ENCODE peak calls at places on chromosome 7, in ten cellular contexts. One of them, this sample, is unnamed.

GRCh38 chr7:24701232-24701898 is 55.9 kb downstream of the GSDME start:
- DNase-seq in mesothelial cell of epicardium: no peak
- DNase-seq in ascending aorta: no peak
- DNase-seq in cardiac fibroblast: peak
- DNase-seq in left lung: no peak
- DNase-seq in osteocyte: no peak
- DNase-seq in Calu3: peak
- DNase-seq in fibroblast of pulmonary artery: peak
- DNase-seq in WTC11: no peak
- DNase-seq in GM06990: no peak
- DNase-seq in this sample: no peak

GRCh38 chr7:12518920-12519681 is 51.4 kb upstream of the SCIN start:
- DNase-seq in cardiac fibroblast: peak
- DNase-seq in osteocyte: no peak
- DNase-seq in left lung: no peak
- DNase-seq in mesothelial cell of epicardium: no peak
- DNase-seq in WTC11: peak
- DNase-seq in GM06990: no peak
- DNase-seq in ascending aorta: no peak
- DNase-seq in Calu3: peak
- DNase-seq in fibroblast of pulmonary artery: peak
- DNase-seq in this sample: no peak

GRCh38 chr7:155571581-155572345 is 25.4 kb upstream of the CNPY1 start:
- DNase-seq in Calu3: no peak
- DNase-seq in left lung: no peak
- DNase-seq in mesothelial cell of epicardium: no peak
- DNase-seq in GM06990: no peak
- DNase-seq in WTC11: no peak
- DNase-seq in osteocyte: no peak
- DNase-seq in cardiac fibroblast: no peak
- DNase-seq in ascending aorta: no peak
- DNase-seq in fibroblast of pulmonary artery: no peak
- DNase-seq in this sample: no peak

GRCh38 chr7:66265566-66265965 is 60.4 kb downstream of the TPST1 start:
- DNase-seq in mesothelial cell of epicardium: no peak
- DNase-seq in osteocyte: no peak
- DNase-seq in WTC11: no peak
- DNase-seq in cardiac fibroblast: peak
- DNase-seq in left lung: no peak
- DNase-seq in Calu3: no peak
- DNase-seq in fibroblast of pulmonary artery: peak
- DNase-seq in GM06990: no peak
- DNase-seq in ascending aorta: no peak
- DNase-seq in this sample: no peak

GRCh38 chr7:81887098-81887497 is 117.3 kb upstream of the HGF start:
- DNase-seq in ascending aorta: no peak
- DNase-seq in left lung: no peak
- DNase-seq in WTC11: no peak
- DNase-seq in GM06990: peak
- DNase-seq in mesothelial cell of epicardium: no peak
- DNase-seq in osteocyte: no peak
- DNase-seq in fibroblast of pulmonary artery: peak
- DNase-seq in Calu3: no peak
- DNase-seq in cardiac fibroblast: no peak
- DNase-seq in this sample: no peak

GRCh38 chr7:132574281-132574680 is 2.0 kb downstream of the PLXNA4 start:
- DNase-seq in Calu3: no peak
- DNase-seq in mesothelial cell of epicardium: no peak
- DNase-seq in fibroblast of pulmonary artery: no peak
- DNase-seq in left lung: no peak
- DNase-seq in cardiac fibroblast: no peak
- DNase-seq in ascending aorta: no peak
- DNase-seq in WTC11: no peak
- DNase-seq in osteocyte: no peak
- DNase-seq in GM06990: no peak
- DNase-seq in this sample: no peak

GRCh38 chr7:123480107-123480506 is 54.3 kb downstream of the IQUB start:
- DNase-seq in left lung: no peak
- DNase-seq in ascending aorta: no peak
- DNase-seq in GM06990: no peak
- DNase-seq in mesothelial cell of epicardium: no peak
- DNase-seq in cardiac fibroblast: no peak
- DNase-seq in fibroblast of pulmonary artery: no peak
- DNase-seq in osteocyte: no peak
- DNase-seq in WTC11: no peak
- DNase-seq in Calu3: no peak
- DNase-seq in this sample: no peak

GRCh38 chr7:120760050-120760449 is 97.9 kb downstream of the TSPAN12 start:
- DNase-seq in fibroblast of pulmonary artery: no peak
- DNase-seq in WTC11: no peak
- DNase-seq in GM06990: peak
- DNase-seq in osteocyte: no peak
- DNase-seq in left lung: no peak
- DNase-seq in ascending aorta: no peak
- DNase-seq in cardiac fibroblast: no peak
- DNase-seq in Calu3: no peak
- DNase-seq in mesothelial cell of epicardium: no peak
- DNase-seq in this sample: no peak

GRCh38 chr7:83365746-83366145 is 203.1 kb upstream of the PCLO start:
- DNase-seq in osteocyte: no peak
- DNase-seq in GM06990: no peak
- DNase-seq in ascending aorta: no peak
- DNase-seq in WTC11: no peak
- DNase-seq in Calu3: no peak
- DNase-seq in cardiac fibroblast: peak
- DNase-seq in left lung: no peak
- DNase-seq in fibroblast of pulmonary artery: peak
- DNase-seq in mesothelial cell of epicardium: no peak
- DNase-seq in this sample: no peak

GRCh38 chr7:83362786-83363185 is 200.1 kb upstream of the PCLO start:
- DNase-seq in cardiac fibroblast: no peak
- DNase-seq in Calu3: no peak
- DNase-seq in WTC11: no peak
- DNase-seq in mesothelial cell of epicardium: no peak
- DNase-seq in ascending aorta: no peak
- DNase-seq in fibroblast of pulmonary artery: peak
- DNase-seq in left lung: no peak
- DNase-seq in osteocyte: no peak
- DNase-seq in GM06990: no peak
- DNase-seq in this sample: no peak

DNA sequence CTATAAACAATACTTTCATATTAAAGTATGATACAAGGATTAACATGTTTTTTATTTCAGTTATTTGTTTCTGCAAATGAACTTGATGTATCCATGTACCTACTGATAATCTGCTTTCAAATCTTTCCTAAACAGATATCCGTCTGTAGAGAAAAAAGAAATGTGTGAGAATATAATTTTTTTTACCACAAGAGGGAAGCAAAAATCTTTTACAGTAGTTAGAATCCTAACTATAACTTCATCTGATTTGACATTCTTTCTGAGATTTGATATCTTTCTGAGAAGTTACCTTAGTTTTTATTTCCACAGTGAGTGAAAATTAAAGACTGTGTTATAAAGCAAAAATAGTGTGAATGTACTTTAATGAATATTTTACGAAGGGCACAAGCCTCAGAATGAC is 203.9 kb upstream of the PCLO start:
- DNase-seq in fibroblast of pulmonary artery: no peak
- DNase-seq in GM06990: no peak
- DNase-seq in cardiac fibroblast: no peak
- DNase-seq in mesothelial cell of epicardium: no peak
- DNase-seq in osteocyte: no peak
- DNase-seq in ascending aorta: no peak
- DNase-seq in left lung: no peak
- DNase-seq in Calu3: no peak
- DNase-seq in WTC11: no peak
- DNase-seq in this sample: no peak
- TF ChIP-seq CTCF in fibroblast of pulmonary artery: no peak
- TF ChIP-seq CTCF in GM06990: no peak
- TF ChIP-seq CTCF in cardiac fibroblast: no peak
- TF ChIP-seq CTCF in mesothelial cell of epicardium: peak
- TF ChIP-seq CTCF in osteocyte: peak
- TF ChIP-seq CTCF in ascending aorta: no peak
- TF ChIP-seq CTCF in left lung: no peak
- TF ChIP-seq CTCF in Calu3: no peak
- TF ChIP-seq CTCF in WTC11: no peak
- TF ChIP-seq CTCF in this sample: no peak

DNA sequence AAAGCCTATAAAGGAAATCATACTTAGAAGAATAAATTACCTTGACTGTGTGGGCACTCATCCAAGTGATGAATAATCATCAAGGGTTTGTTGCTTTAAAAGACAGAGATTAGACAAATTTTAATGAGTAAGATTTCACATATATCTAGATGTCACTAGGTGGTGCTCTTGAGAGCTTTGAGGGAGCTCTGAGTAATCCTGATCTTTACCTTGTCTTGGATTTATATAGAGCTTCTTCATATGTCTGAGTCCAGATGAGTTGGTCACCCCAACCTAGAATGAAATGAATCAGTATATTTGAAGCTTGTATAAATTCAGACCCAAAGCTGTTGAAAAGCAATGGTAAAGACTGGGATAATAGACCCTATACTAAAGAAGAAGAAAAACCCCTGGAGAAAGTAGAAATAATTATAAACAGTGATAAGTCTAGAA is 3.7 kb downstream of the AGR2 start:
- DNase-seq in GM06990: no peak
- DNase-seq in cardiac fibroblast: peak
- DNase-seq in mesothelial cell of epicardium: no peak
- DNase-seq in fibroblast of pulmonary artery: peak
- DNase-seq in osteocyte: no peak
- DNase-seq in ascending aorta: no peak
- DNase-seq in Calu3: no peak
- DNase-seq in left lung: no peak
- DNase-seq in WTC11: no peak
- DNase-seq in this sample: no peak
- TF ChIP-seq CTCF in GM06990: peak
- TF ChIP-seq CTCF in cardiac fibroblast: peak
- TF ChIP-seq CTCF in mesothelial cell of epicardium: peak
- TF ChIP-seq CTCF in fibroblast of pulmonary artery: peak
- TF ChIP-seq CTCF in osteocyte: peak
- TF ChIP-seq CTCF in ascending aorta: peak
- TF ChIP-seq CTCF in Calu3: peak
- TF ChIP-seq CTCF in left lung: peak
- TF ChIP-seq CTCF in WTC11: no peak
- TF ChIP-seq CTCF in this sample: no peak

GRCh38 chr7:127587663-127588018 is 570 bp upstream of the ARF5 start:
- DNase-seq in GM06990: peak
- DNase-seq in Calu3: no peak
- DNase-seq in left lung: no peak
- DNase-seq in fibroblast of pulmonary artery: no peak
- DNase-seq in WTC11: peak
- DNase-seq in cardiac fibroblast: no peak
- DNase-seq in ascending aorta: no peak
- DNase-seq in osteocyte: no peak
- DNase-seq in mesothelial cell of epicardium: peak
- DNase-seq in this sample: no peak

GRCh38 chr7:127589901-127590300 is 1.7 kb downstream of the ARF5 start:
- DNase-seq in Calu3: no peak
- DNase-seq in WTC11: no peak
- DNase-seq in cardiac fibroblast: no peak
- DNase-seq in fibroblast of pulmonary artery: no peak
- DNase-seq in mesothelial cell of epicardium: no peak
- DNase-seq in GM06990: no peak
- DNase-seq in ascending aorta: no peak
- DNase-seq in osteocyte: no peak
- DNase-seq in left lung: no peak
- DNase-seq in this sample: no peak

GRCh38 chr7:127588019-127588696 is at the start of gene ARF5:
- DNase-seq in GM06990: peak
- DNase-seq in WTC11: peak
- DNase-seq in fibroblast of pulmonary artery: peak
- DNase-seq in cardiac fibroblast: peak
- DNase-seq in left lung: peak
- DNase-seq in ascending aorta: peak
- DNase-seq in mesothelial cell of epicardium: peak
- DNase-seq in osteocyte: peak
- DNase-seq in Calu3: peak
- DNase-seq in this sample: peak

GRCh38 chr7:127591189-127591588 is 2.3 kb upstream of the FSCN3 start:
- DNase-seq in Calu3: no peak
- DNase-seq in left lung: no peak
- DNase-seq in cardiac fibroblast: no peak
- DNase-seq in WTC11: no peak
- DNase-seq in mesothelial cell of epicardium: no peak
- DNase-seq in GM06990: no peak
- DNase-seq in osteocyte: no peak
- DNase-seq in ascending aorta: no peak
- DNase-seq in fibroblast of pulmonary artery: no peak
- DNase-seq in this sample: no peak

DNA sequence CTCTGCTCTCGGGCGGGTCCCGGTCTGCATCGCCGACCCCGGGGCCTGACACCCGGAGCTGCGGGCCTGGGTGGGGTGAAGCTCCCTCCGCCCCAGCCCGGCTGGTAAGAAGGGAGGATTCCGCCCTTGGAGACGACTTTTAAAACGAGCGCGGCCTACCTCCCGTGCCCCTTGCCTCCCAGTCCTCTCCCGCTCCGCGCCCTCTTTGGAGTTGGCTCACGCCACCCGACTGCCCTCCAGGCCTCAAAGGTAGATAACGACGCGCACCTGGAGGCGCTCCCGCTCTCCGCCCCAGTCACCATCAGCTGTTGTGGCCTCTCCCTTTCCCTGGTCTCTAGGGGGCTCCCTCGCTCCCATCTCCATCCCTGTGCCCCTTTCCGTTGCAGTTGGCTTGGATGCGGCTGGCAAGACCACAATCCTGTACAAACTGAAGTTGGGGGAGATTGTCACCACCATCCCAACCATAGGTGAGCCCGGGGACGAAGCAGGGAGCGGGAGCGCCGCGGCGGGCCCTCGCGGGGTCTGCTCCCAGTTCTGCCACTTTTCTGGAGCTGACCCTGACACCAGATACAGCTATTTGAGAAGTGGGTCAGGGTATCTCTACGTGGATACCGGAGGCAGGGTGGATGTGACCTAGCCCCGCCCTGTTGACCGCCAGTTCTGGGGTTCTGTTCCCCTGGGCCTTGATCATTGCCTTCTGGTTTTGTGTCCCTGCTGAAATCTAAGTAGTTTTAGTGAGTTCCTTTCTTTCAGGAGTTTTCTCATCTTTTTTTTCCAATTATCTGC is 679 bp downstream of the ARF5 start:
- DNase-seq in cardiac fibroblast: peak
- DNase-seq in ascending aorta: no peak
- DNase-seq in osteocyte: no peak
- DNase-seq in Calu3: peak
- DNase-seq in fibroblast of pulmonary artery: peak
- DNase-seq in left lung: no peak
- DNase-seq in mesothelial cell of epicardium: peak
- DNase-seq in WTC11: peak
- DNase-seq in GM06990: peak
- DNase-seq in this sample: no peak
- TF ChIP-seq CTCF in cardiac fibroblast: peak
- TF ChIP-seq CTCF in ascending aorta: peak
- TF ChIP-seq CTCF in osteocyte: peak
- TF ChIP-seq CTCF in Calu3: peak
- TF ChIP-seq CTCF in fibroblast of pulmonary artery: peak
- TF ChIP-seq CTCF in left lung: peak
- TF ChIP-seq CTCF in mesothelial cell of epicardium: no peak
- TF ChIP-seq CTCF in WTC11: peak
- TF ChIP-seq CTCF in GM06990: peak
- TF ChIP-seq CTCF in this sample: no peak

GRCh38 chr7:55548295-55548731 is 24.0 kb downstream of the VOPP1 start:
- DNase-seq in mesothelial cell of epicardium: no peak
- DNase-seq in WTC11: no peak
- DNase-seq in fibroblast of pulmonary artery: no peak
- DNase-seq in osteocyte: no peak
- DNase-seq in left lung: no peak
- DNase-seq in cardiac fibroblast: no peak
- DNase-seq in Calu3: no peak
- DNase-seq in ascending aorta: no peak
- DNase-seq in GM06990: peak
- DNase-seq in this sample: no peak

GRCh38 chr7:55550838-55551537 is 21.3 kb downstream of the VOPP1 start:
- DNase-seq in GM06990: no peak
- DNase-seq in fibroblast of pulmonary artery: no peak
- DNase-seq in cardiac fibroblast: no peak
- DNase-seq in Calu3: no peak
- DNase-seq in ascending aorta: no peak
- DNase-seq in left lung: no peak
- DNase-seq in WTC11: no peak
- DNase-seq in mesothelial cell of epicardium: no peak
- DNase-seq in osteocyte: no peak
- DNase-seq in this sample: no peak

GRCh38 chr7:55549457-55549856 is 22.8 kb downstream of the VOPP1 start:
- DNase-seq in left lung: no peak
- DNase-seq in osteocyte: no peak
- DNase-seq in WTC11: no peak
- DNase-seq in mesothelial cell of epicardium: no peak
- DNase-seq in GM06990: peak
- DNase-seq in ascending aorta: no peak
- DNase-seq in cardiac fibroblast: no peak
- DNase-seq in Calu3: no peak
- DNase-seq in fibroblast of pulmonary artery: no peak
- DNase-seq in this sample: no peak

GRCh38 chr7:55552320-55553086 is 19.8 kb downstream of the VOPP1 start:
- DNase-seq in left lung: no peak
- DNase-seq in WTC11: no peak
- DNase-seq in fibroblast of pulmonary artery: peak
- DNase-seq in ascending aorta: peak
- DNase-seq in Calu3: peak
- DNase-seq in mesothelial cell of epicardium: peak
- DNase-seq in cardiac fibroblast: peak
- DNase-seq in GM06990: no peak
- DNase-seq in osteocyte: no peak
- DNase-seq in this sample: no peak

DNA sequence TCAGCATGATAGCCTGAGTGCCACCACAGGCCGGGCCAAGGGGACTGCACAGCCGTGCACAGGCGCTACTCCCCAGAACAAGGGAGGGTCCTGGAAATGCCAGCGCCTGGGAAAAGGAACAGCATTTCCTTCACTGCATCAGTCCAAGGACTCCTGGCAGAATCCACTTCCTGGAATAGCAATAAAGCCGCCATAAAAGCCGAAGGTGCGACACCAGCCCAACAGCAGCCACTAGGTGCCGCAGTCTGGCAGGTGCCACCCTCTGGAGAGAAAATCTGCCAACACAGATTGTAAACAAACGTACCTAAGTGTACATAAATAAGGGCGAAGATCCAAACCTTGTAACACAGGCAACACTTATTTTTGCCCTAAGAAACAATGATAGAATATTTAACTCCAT is 22.3 kb downstream of the VOPP1 start:
- DNase-seq in cardiac fibroblast: no peak
- DNase-seq in left lung: no peak
- DNase-seq in WTC11: no peak
- DNase-seq in ascending aorta: no peak
- DNase-seq in mesothelial cell of epicardium: no peak
- DNase-seq in osteocyte: no peak
- DNase-seq in fibroblast of pulmonary artery: no peak
- DNase-seq in Calu3: peak
- DNase-seq in GM06990: no peak
- DNase-seq in this sample: no peak
- TF ChIP-seq CTCF in cardiac fibroblast: no peak
- TF ChIP-seq CTCF in left lung: no peak
- TF ChIP-seq CTCF in WTC11: no peak
- TF ChIP-seq CTCF in ascending aorta: no peak
- TF ChIP-seq CTCF in mesothelial cell of epicardium: no peak
- TF ChIP-seq CTCF in osteocyte: no peak
- TF ChIP-seq CTCF in fibroblast of pulmonary artery: no peak
- TF ChIP-seq CTCF in Calu3: peak
- TF ChIP-seq CTCF in GM06990: peak
- TF ChIP-seq CTCF in this sample: no peak

This sample was measured in omental fat pad.